ENCODE peak calls at places on chromosome 21, in ten cellular contexts. R, O, P, Z, A, K, U, F, Y and L are unnamed samples.

GRCh38 chr21:23522750-23523149 is 2084.5 kb downstream of the MRPL39 start:
- DNase-seq in R (no peak), O (no peak), P (no peak), Z (no peak), A (no peak), K (no peak), U (no peak), F (no peak), Y (no peak), L (no peak)

GRCh38 chr21:38505654-38506523 is 7.6 kb upstream of the ERG start:
- DNase-seq in R (no peak), O (no peak), P (no peak), Z (peak), A (no peak), K (peak), U (no peak), F (peak), Y (peak), L (peak)

GRCh38 chr21:26570203-26570602 is 2.9 kb downstream of the CYYR1 start:
- DNase-seq in R (no peak), O (no peak), P (no peak), Z (no peak), A (no peak), K (no peak), U (no peak), F (no peak), Y (no peak), L (no peak)

GRCh38 chr21:39263372-39263771 is 50.1 kb downstream of the BRWD1 start:
- DNase-seq in R (no peak), O (no peak), P (no peak), Z (no peak), A (no peak), K (peak), U (no peak), F (no peak), Y (peak), L (no peak)

GRCh38 chr21:38027901-38028300 is 111.6 kb upstream of the KCNJ6 start:
- DNase-seq in R (no peak), O (no peak), P (no peak), Z (no peak), A (no peak), K (peak), U (no peak), F (no peak), Y (no peak), L (no peak)

GRCh38 chr21:41755258-41755933 is 11.5 kb downstream of the RIPK4 start:
- DNase-seq in R (no peak), O (no peak), P (no peak), Z (no peak), A (no peak), K (no peak), U (no peak), F (no peak), Y (no peak), L (no peak)

GRCh38 chr21:39601194-39601940 is 11.4 kb upstream of the B3GALT5 start:
- DNase-seq in R (no peak), O (no peak), P (no peak), Z (no peak), A (no peak), K (no peak), U (no peak), F (no peak), Y (no peak), L (no peak)

GRCh38 chr21:26800001-26800400 is 45.2 kb downstream of the ADAMTS1 start:
- DNase-seq in R (no peak), O (no peak), P (no peak), Z (no peak), A (no peak), K (peak), U (no peak), F (no peak), Y (no peak), L (no peak)

GRCh38 chr21:30146558-30147282 is 19.9 kb downstream of the CLDN17 start:
- DNase-seq in R (no peak), O (no peak), P (no peak), Z (no peak), A (no peak), K (no peak), U (no peak), F (no peak), Y (no peak), L (no peak)

GRCh38 chr21:42118901-42119300 is 47.8 kb downstream of the UMODL1 start:
- DNase-seq in R (no peak), O (no peak), P (peak), Z (no peak), A (no peak), K (no peak), U (peak), F (no peak), Y (no peak), L (no peak)

GRCh38 chr21:46404306-46404705 is 54.4 kb upstream of the DIP2A start:
- DNase-seq in R (no peak), O (no peak), P (no peak), Z (no peak), A (no peak), K (no peak), U (no peak), F (no peak), Y (no peak), L (no peak)

GRCh38 chr21:45998276-45998701 is 16.7 kb downstream of the COL6A1 start:
- DNase-seq in R (no peak), O (peak), P (peak), Z (no peak), A (no peak), K (no peak), U (no peak), F (no peak), Y (no peak), L (no peak)

GRCh38 chr21:27725916-27726315 is 759.0 kb upstream of the ADAMTS5 start:
- DNase-seq in R (no peak), O (no peak), P (no peak), Z (no peak), A (no peak), K (no peak), U (no peak), F (no peak), Y (no peak), L (no peak)

GRCh38 chr21:25733859-25734653 is 648 bp downstream of the ATP5PF start:
- DNase-seq in R (no peak), O (no peak), P (peak), Z (peak), A (peak), K (peak), U (no peak), F (peak), Y (no peak), L (no peak)

GRCh38 chr21:41651830-41652229 is 115.0 kb downstream of the RIPK4 start:
- DNase-seq in R (no peak), O (no peak), P (no peak), Z (no peak), A (peak), K (no peak), U (no peak), F (no peak), Y (no peak), L (no peak)

GRCh38 chr21:42664614-42665013 is 11.2 kb downstream of the PDE9A start:
- DNase-seq in R (no peak), O (no peak), P (no peak), Z (no peak), A (no peak), K (no peak), U (no peak), F (no peak), Y (no peak), L (no peak)

GRCh38 chr21:27454234-27454633 is 487.3 kb upstream of the ADAMTS5 start:
- DNase-seq in R (no peak), O (no peak), P (no peak), Z (no peak), A (no peak), K (no peak), U (no peak), F (no peak), Y (no peak), L (no peak)

GRCh38 chr21:33434770-33435360 is 31.7 kb downstream of the IFNGR2 start:
- DNase-seq in R (no peak), O (no peak), P (no peak), Z (peak), A (no peak), K (peak), U (no peak), F (no peak), Y (no peak), L (no peak)

GRCh38 chr21:20618878-20619277 is 379.3 kb upstream of the NCAM2 start:
- DNase-seq in R (no peak), O (no peak), P (no peak), Z (no peak), A (no peak), K (no peak), U (no peak), F (no peak), Y (no peak), L (no peak)

GRCh38 chr21:32015740-32016139 is 142.9 kb downstream of the HUNK start:
- DNase-seq in R (no peak), O (no peak), P (no peak), Z (no peak), A (no peak), K (no peak), U (no peak), F (no peak), Y (no peak), L (no peak)
- H3K4me3 ChIP-seq in R (no peak), O (no peak), P (no peak), Z (no peak), A (no peak), K (no peak), U (no peak), F (no peak), Y (no peak), L (no peak)

GRCh38 chr21:15190837-15191236 is 126.0 kb upstream of the NRIP1 start:
- DNase-seq in R (no peak), O (no peak), P (no peak), Z (no peak), A (no peak), K (no peak), U (no peak), F (no peak), Y (no peak), L (no peak)
- H3K4me3 ChIP-seq in R (no peak), O (no peak), P (no peak), Z (no peak), A (no peak), K (no peak), U (no peak), F (no peak), Y (no peak), L (no peak)

GRCh38 chr21:36691539-36692124 is 7.3 kb upstream of the SIM2 start:
- DNase-seq in R (no peak), O (no peak), P (no peak), Z (no peak), A (no peak), K (no peak), U (no peak), F (no peak), Y (no peak), L (no peak)

GRCh38 chr21:36693144-36694040 is 5.5 kb upstream of the SIM2 start:
- DNase-seq in R (no peak), O (no peak), P (no peak), Z (no peak), A (no peak), K (no peak), U (no peak), F (no peak), Y (no peak), L (peak)

GRCh38 chr21:36690637-36691538 is 8.0 kb upstream of the SIM2 start:
- DNase-seq in R (no peak), O (no peak), P (no peak), Z (no peak), A (no peak), K (no peak), U (no peak), F (no peak), Y (no peak), L (no peak)

GRCh38 chr21:36692844-36693143 is 6.1 kb upstream of the SIM2 start:
- DNase-seq in R (no peak), O (no peak), P (no peak), Z (no peak), A (no peak), K (no peak), U (no peak), F (no peak), Y (no peak), L (no peak)

DNA sequence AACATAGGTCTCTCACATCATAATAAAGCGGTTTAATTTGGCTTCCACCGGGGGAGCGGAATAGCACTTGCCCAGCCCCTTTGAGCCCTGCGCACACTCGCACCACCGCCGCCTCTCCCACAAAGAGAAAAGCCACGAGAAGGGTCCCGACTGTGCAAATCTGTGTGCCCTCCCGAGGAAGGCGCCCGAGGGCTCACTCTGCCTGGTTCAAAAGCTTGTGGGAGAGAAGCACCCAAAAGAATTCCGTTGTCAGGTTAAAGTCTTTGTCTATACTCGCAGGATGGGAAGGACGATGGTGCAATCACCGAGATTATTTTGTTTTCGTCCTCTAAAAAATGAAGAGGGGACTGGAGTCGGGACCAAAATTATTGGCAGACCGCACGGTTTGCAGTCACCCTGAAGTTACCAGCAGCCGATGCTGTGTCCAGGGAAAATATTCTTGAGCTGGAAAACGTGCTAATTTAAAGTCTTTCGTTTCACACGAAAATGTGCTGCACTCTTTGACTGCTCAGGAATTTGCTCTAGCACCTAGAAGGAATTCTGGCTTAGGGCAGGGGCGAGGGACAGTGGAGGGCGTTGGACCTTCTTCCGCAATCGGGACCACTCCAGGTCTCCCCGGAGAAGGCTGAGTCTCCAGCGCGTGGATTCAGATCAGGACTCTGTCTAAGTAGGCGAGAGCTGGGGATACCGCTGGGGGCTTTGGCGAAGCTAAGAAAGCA is 6.6 kb upstream of the SIM2 start:
- DNase-seq in R (no peak), O (no peak), P (no peak), Z (no peak), A (no peak), K (no peak), U (no peak), F (no peak), Y (no peak), L (peak)
- H3K4me3 ChIP-seq in R (no peak), O (no peak), P (no peak), Z (no peak), A (no peak), K (no peak), U (no peak), F (no peak), Y (no peak), L (no peak)

GRCh38 chr21:34836933-34837505 is 168.2 kb downstream of the CLIC6 start:
- DNase-seq in R (no peak), O (no peak), P (no peak), Z (no peak), A (no peak), K (no peak), U (no peak), F (no peak), Y (no peak), L (no peak)
- H3K4me3 ChIP-seq in R (no peak), O (no peak), P (no peak), Z (peak), A (peak), K (peak), U (no peak), F (no peak), Y (peak), L (no peak)

GRCh38 chr21:44459712-44460440 is 4.6 kb downstream of the LRRC3 start:
- DNase-seq in R (no peak), O (no peak), P (no peak), Z (no peak), A (no peak), K (no peak), U (no peak), F (no peak), Y (no peak), L (no peak)
- H3K4me3 ChIP-seq in R (no peak), O (no peak), P (no peak), Z (no peak), A (no peak), K (no peak), U (no peak), F (no peak), Y (no peak), L (no peak)